ENCODE peak calls at places on chromosomes 13 and 19, in five cellular contexts. One of them, this sample, is unnamed.

GRCh38 chr19:38837656-38838121 is 6.1 kb upstream of the ECH1 start:
- DNase-seq in upper lobe of left lung: no peak
- DNase-seq in breast epithelium: no peak
- DNase-seq in HCT116: no peak
- DNase-seq in stomach: peak
- DNase-seq in this sample: no peak

GRCh38 chr13:47332149-47332548 is 435.3 kb upstream of the HTR2A start:
- DNase-seq in upper lobe of left lung: no peak
- DNase-seq in breast epithelium: no peak
- DNase-seq in HCT116: no peak
- DNase-seq in stomach: no peak
- DNase-seq in this sample: no peak

GRCh38 chr19:36573948-36574726 is 1.0 kb upstream of the ZNF529 start:
- DNase-seq in upper lobe of left lung: no peak
- DNase-seq in breast epithelium: no peak
- DNase-seq in HCT116: no peak
- DNase-seq in stomach: peak
- DNase-seq in this sample: no peak

GRCh38 chr19:10802479-10802878 is 33.5 kb downstream of the TMED1 start:
- DNase-seq in upper lobe of left lung: no peak
- DNase-seq in breast epithelium: no peak
- DNase-seq in HCT116: no peak
- DNase-seq in stomach: no peak
- DNase-seq in this sample: no peak

GRCh38 chr19:38394488-38394887 is 6.0 kb downstream of the SPRED3 start:
- DNase-seq in upper lobe of left lung: peak
- DNase-seq in breast epithelium: no peak
- DNase-seq in HCT116: no peak
- DNase-seq in stomach: no peak
- DNase-seq in this sample: no peak

GRCh38 chr13:70829748-70830147 is 721.5 kb upstream of the KLHL1 start:
- DNase-seq in upper lobe of left lung: no peak
- DNase-seq in breast epithelium: no peak
- DNase-seq in HCT116: no peak
- DNase-seq in stomach: no peak
- DNase-seq in this sample: no peak

GRCh38 chr13:73715114-73715909 is 418.9 kb downstream of the KLF12 start:
- DNase-seq in upper lobe of left lung: no peak
- DNase-seq in breast epithelium: no peak
- DNase-seq in HCT116: no peak
- DNase-seq in stomach: no peak
- DNase-seq in this sample: no peak

GRCh38 chr13:21435710-21436151 is 23.4 kb downstream of the ZDHHC20 start:
- DNase-seq in upper lobe of left lung: no peak
- DNase-seq in breast epithelium: no peak
- DNase-seq in HCT116: peak
- DNase-seq in stomach: peak
- DNase-seq in this sample: peak

GRCh38 chr13:99778500-99778899 is 193.1 kb downstream of the ZIC5 start:
- DNase-seq in upper lobe of left lung: no peak
- DNase-seq in breast epithelium: no peak
- DNase-seq in HCT116: no peak
- DNase-seq in stomach: no peak
- DNase-seq in this sample: no peak

GRCh38 chr19:7701654-7702457 is at the start of gene FCER2:
- DNase-seq in upper lobe of left lung: no peak
- DNase-seq in breast epithelium: no peak
- DNase-seq in HCT116: no peak
- DNase-seq in stomach: no peak
- DNase-seq in this sample: no peak
- TF ChIP-seq POLR2AphosphoS5 in upper lobe of left lung: no peak
- TF ChIP-seq POLR2AphosphoS5 in breast epithelium: no peak
- TF ChIP-seq POLR2AphosphoS5 in HCT116: no peak
- TF ChIP-seq POLR2AphosphoS5 in stomach: no peak
- TF ChIP-seq POLR2AphosphoS5 in this sample: no peak

DNA sequence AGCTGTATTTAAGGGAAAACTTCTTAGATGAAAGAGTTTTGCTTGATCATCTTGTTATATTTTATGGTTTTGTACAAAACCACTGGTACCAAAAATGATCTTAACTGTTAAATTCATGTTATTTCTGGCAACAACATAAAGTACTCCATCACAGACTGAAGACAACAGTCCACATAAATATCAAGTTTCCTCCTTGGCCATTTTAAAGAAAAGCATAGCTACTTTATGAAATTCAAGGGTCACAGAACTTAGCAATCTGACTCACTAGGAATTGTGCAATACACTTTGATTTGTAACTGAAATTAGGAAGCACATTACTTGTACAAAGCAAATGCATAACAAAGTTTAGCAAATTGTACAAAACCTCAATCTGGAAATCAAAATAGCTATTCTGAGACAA is 66.2 kb downstream of the TBC1D4 start:
- DNase-seq in upper lobe of left lung: no peak
- DNase-seq in breast epithelium: no peak
- DNase-seq in HCT116: no peak
- DNase-seq in stomach: no peak
- DNase-seq in this sample: no peak
- H3K27ac ChIP-seq in upper lobe of left lung: no peak
- H3K27ac ChIP-seq in breast epithelium: peak
- H3K27ac ChIP-seq in HCT116: no peak
- H3K27ac ChIP-seq in stomach: peak
- H3K27ac ChIP-seq in this sample: no peak

DNA sequence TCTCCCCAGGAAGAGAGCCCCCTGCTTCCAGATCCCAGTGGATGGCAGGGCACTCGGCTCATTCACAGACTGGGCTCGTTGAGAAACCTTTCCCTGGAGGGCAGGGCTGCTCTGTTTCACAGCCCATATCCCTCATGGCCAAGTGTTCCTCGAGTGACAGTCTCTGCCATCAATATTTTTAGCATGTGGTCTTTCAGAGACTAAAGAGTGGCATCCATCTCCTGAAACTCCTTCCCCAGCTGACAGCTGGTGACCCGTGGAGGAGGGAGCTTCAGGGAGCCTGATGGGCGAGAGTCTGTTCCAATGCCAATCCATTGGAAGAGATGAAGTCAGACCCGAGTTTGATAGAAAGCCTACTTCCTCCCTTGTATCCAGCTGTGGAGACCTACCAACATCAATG is 30.7 kb upstream of the ALOX5AP start:
- DNase-seq in upper lobe of left lung: no peak
- DNase-seq in breast epithelium: no peak
- DNase-seq in HCT116: no peak
- DNase-seq in stomach: no peak
- DNase-seq in this sample: no peak
- TF ChIP-seq CTCF in upper lobe of left lung: no peak
- TF ChIP-seq CTCF in breast epithelium: no peak
- TF ChIP-seq CTCF in HCT116: no peak
- TF ChIP-seq CTCF in stomach: no peak
- TF ChIP-seq CTCF in this sample: no peak

GRCh38 chr13:113758651-113759524 is at the start of gene TMEM255B:
- DNase-seq in upper lobe of left lung: peak
- DNase-seq in breast epithelium: peak
- DNase-seq in HCT116: peak
- DNase-seq in stomach: peak
- DNase-seq in this sample: no peak
- TF ChIP-seq POLR2AphosphoS5 in upper lobe of left lung: no peak
- TF ChIP-seq POLR2AphosphoS5 in breast epithelium: peak
- TF ChIP-seq POLR2AphosphoS5 in HCT116: no peak
- TF ChIP-seq POLR2AphosphoS5 in stomach: no peak
- TF ChIP-seq POLR2AphosphoS5 in this sample: peak

GRCh38 chr19:13881692-13882418 is 4.9 kb downstream of the NANOS3 start:
- DNase-seq in upper lobe of left lung: peak
- DNase-seq in breast epithelium: no peak
- DNase-seq in HCT116: no peak
- DNase-seq in stomach: no peak
- DNase-seq in this sample: peak
- H3K27ac ChIP-seq in upper lobe of left lung: peak
- H3K27ac ChIP-seq in breast epithelium: peak
- H3K27ac ChIP-seq in HCT116: peak
- H3K27ac ChIP-seq in stomach: peak
- H3K27ac ChIP-seq in this sample: peak

DNA sequence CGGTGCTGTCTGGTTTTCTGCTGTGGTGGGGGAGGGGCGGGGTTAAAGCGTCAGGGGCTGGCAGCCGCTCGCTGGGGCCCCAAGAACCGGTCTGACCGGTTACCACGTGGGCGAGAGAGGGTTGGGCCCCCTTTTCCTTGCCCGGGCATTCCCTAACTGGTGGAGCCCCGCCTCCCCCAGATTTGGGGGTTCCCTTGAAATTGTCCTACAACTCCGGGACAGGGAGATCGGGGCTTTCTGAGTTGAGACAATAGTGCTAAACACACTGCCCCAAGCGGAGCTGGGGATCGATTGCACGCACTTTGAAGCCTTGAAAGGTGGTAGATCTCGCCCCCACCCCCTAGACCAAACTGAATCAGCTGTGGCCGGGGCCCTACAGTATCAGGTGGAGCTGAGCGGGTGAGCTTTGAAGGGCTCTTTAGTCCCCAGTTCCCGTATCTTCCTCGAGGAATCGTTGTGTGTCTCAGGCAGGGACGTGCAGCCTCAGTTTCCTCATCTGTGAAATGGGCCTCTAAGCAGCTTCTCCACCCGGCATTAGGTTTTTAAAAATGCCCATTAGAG is 4.8 kb downstream of the IER2 start:
- DNase-seq in upper lobe of left lung: peak
- DNase-seq in breast epithelium: peak
- DNase-seq in HCT116: peak
- DNase-seq in stomach: peak
- DNase-seq in this sample: peak
- TF ChIP-seq CTCF in upper lobe of left lung: peak
- TF ChIP-seq CTCF in breast epithelium: peak
- TF ChIP-seq CTCF in HCT116: peak
- TF ChIP-seq CTCF in stomach: no peak
- TF ChIP-seq CTCF in this sample: peak

GRCh38 chr19:2096543-2097329 is at the start of gene IZUMO4:
- DNase-seq in upper lobe of left lung: peak
- DNase-seq in breast epithelium: peak
- DNase-seq in HCT116: peak
- DNase-seq in stomach: peak
- DNase-seq in this sample: peak
- TF ChIP-seq POLR2AphosphoS5 in upper lobe of left lung: peak
- TF ChIP-seq POLR2AphosphoS5 in breast epithelium: no peak
- TF ChIP-seq POLR2AphosphoS5 in HCT116: no peak
- TF ChIP-seq POLR2AphosphoS5 in stomach: no peak
- TF ChIP-seq POLR2AphosphoS5 in this sample: no peak

This sample was measured in HL-60.